ENCODE peak calls at places on chromosomes 12 and 14, in five cellular contexts. N is epithelial cell of esophagus, P is AG09309, I is neural progenitor cell, F is pancreas. B is an unnamed sample.

GRCh38 chr12:4586500-4586899 is 24.5 kb downstream of the DYRK4 start:
- DNase-seq in P (no peak), I (no peak), N (no peak), F (no peak), B (no peak)

GRCh38 chr14:70011098-70011497 is 131.9 kb downstream of the SMOC1 start:
- DNase-seq in P (no peak), F (no peak), N (peak; percentile 81), I (no peak), B (no peak)

GRCh38 chr12:57591567-57592325 is 754 bp downstream of the PIP4K2C start:
- DNase-seq in N (peak; percentile 37), P (no peak), I (peak; percentile 54), F (peak; percentile 46), B (no peak)

GRCh38 chr14:95238674-95239313 is 80.9 kb downstream of the CLMN start:
- DNase-seq in I (no peak), F (no peak), P (no peak), N (no peak), B (no peak)

GRCh38 chr12:20740972-20741371 is 45.8 kb downstream of the SLCO1C1 start:
- DNase-seq in F (no peak), N (no peak), I (no peak), P (no peak), B (no peak)

GRCh38 chr14:61287196-61287595 is 6.1 kb upstream of the TMEM30B start:
- DNase-seq in P (no peak), F (no peak), I (no peak), N (peak; percentile 49), B (no peak)

GRCh38 chr14:44962573-44963528 is 861 bp downstream of the TOGARAM1 start:
- DNase-seq in P (no peak), I (peak; percentile 66), N (peak; percentile 49), F (peak; percentile 66), B (no peak)

GRCh38 chr14:54356172-54356571 is 40.6 kb upstream of the CDKN3 start:
- DNase-seq in P (no peak), F (no peak), I (no peak), N (no peak), B (no peak)

GRCh38 chr14:21191261-21191808 is 35.5 kb upstream of the OR5AU1 start:
- DNase-seq in F (no peak), I (no peak), P (no peak), N (no peak), B (no peak)

GRCh38 chr14:52922656-52923055 is 28.2 kb downstream of the FERMT2 start:
- DNase-seq in F (no peak), N (no peak), I (no peak), P (peak; percentile 31), B (no peak)

GRCh38 chr12:10101042-10101579 is 2.3 kb upstream of the CLEC1A start:
- DNase-seq in F (no peak), I (no peak), N (peak; percentile 66), P (peak; percentile 58), B (peak; percentile 16)

GRCh38 chr12:92537235-92537960 is 165.4 kb upstream of the PLEKHG7 start:
- DNase-seq in N (no peak), F (no peak), P (no peak), I (no peak), B (no peak)

GRCh38 chr12:45762185-45763110 is 32.9 kb downstream of the ARID2 start:
- DNase-seq in F (no peak), I (no peak), P (peak; percentile 11), N (peak; percentile 82), B (peak; percentile 28)

GRCh38 chr12:62697893-62698292 is 231.3 kb downstream of the MON2 start:
- DNase-seq in F (no peak), I (no peak), P (no peak), N (no peak), B (no peak)

GRCh38 chr14:103259801-103260628 is 74.0 kb upstream of the EIF5 start:
- DNase-seq in F (no peak), I (no peak), P (no peak), N (no peak), B (no peak)

B was measured in COLO829.